ENCODE peak calls at places on chromosome 1, in seven cellular contexts. J, O, G, C, V, F and Y are unnamed samples.

GRCh38 chr1:166947398-166948043 is 27.8 kb downstream of the ILDR2 start:
- DNase-seq in J (peak; percentile 69), O (peak; percentile 93), G (peak; percentile 24), C (peak; percentile 15), V (peak; percentile 33), F (no peak), Y (peak; percentile 57)

GRCh38 chr1:79819140-79819539 is 812.6 kb upstream of the ADGRL4 start:
- DNase-seq in J (no peak), O (no peak), G (no peak), C (no peak), V (no peak), F (no peak), Y (no peak)

GRCh38 chr1:3459051-3459908 is 4.8 kb downstream of the ARHGEF16 start:
- DNase-seq in J (no peak), O (no peak), G (no peak), C (no peak), V (no peak), F (no peak), Y (no peak)

GRCh38 chr1:198245379-198245778 is 88.6 kb downstream of the NEK7 start:
- DNase-seq in J (peak; percentile 21), O (no peak), G (no peak), C (no peak), V (no peak), F (no peak), Y (no peak)

GRCh38 chr1:235783148-235783776 is 83.4 kb downstream of the LYST start:
- DNase-seq in J (peak; percentile 73), O (peak; percentile 36), G (peak; percentile 52), C (no peak), V (peak; percentile 21), F (peak; percentile 52), Y (peak; percentile 53)

GRCh38 chr1:54518489-54518888 is 29.5 kb upstream of the ACOT11 start:
- DNase-seq in J (no peak), O (no peak), G (no peak), C (no peak), V (no peak), F (no peak), Y (no peak)

GRCh38 chr1:25174730-25175612 is 57.3 kb downstream of the SYF2 start:
- DNase-seq in J (no peak), O (no peak), G (no peak), C (no peak), V (no peak), F (no peak), Y (no peak)

GRCh38 chr1:186819140-186819539 is 9.6 kb upstream of the PLA2G4A start:
- DNase-seq in J (peak; percentile 65), O (no peak), G (peak; percentile 30), C (no peak), V (no peak), F (no peak), Y (no peak)

GRCh38 chr1:8666394-8667167 is 150.9 kb downstream of the RERE start:
- DNase-seq in J (no peak), O (no peak), G (peak; percentile 93), C (no peak), V (no peak), F (peak; percentile 61), Y (no peak)

GRCh38 chr1:18339161-18339560 is 141.6 kb upstream of the KLHDC7A start:
- DNase-seq in J (no peak), O (no peak), G (no peak), C (no peak), V (no peak), F (peak; percentile 43), Y (no peak)

GRCh38 chr1:161196521-161197451 is 2.1 kb downstream of the ADAMTS4 start:
- DNase-seq in J (peak; percentile 95), O (peak; percentile 71), G (peak; percentile 39), C (no peak), V (no peak), F (no peak), Y (peak; percentile 73)

GRCh38 chr1:18458133-18458750 is 22.5 kb upstream of the KLHDC7A start:
- DNase-seq in J (no peak), O (no peak), G (no peak), C (no peak), V (no peak), F (no peak), Y (no peak)

GRCh38 chr1:203273869-203274602 is 31.3 kb upstream of the BTG2 start:
- DNase-seq in J (no peak), O (peak; percentile 32), G (no peak), C (no peak), V (no peak), F (no peak), Y (peak; percentile 19)

GRCh38 chr1:244011251-244011650 is 39.8 kb upstream of the ZBTB18 start:
- DNase-seq in J (peak; percentile 11), O (no peak), G (peak; percentile 77), C (no peak), V (no peak), F (no peak), Y (no peak)

GRCh38 chr1:104353580-104353979 is 603.9 kb downstream of the AMY1C start:
- DNase-seq in J (no peak), O (no peak), G (no peak), C (no peak), V (no peak), F (no peak), Y (no peak)

GRCh38 chr1:92882817-92883216 is 51.0 kb downstream of the RPL5 start:
- DNase-seq in J (peak; percentile 10), O (no peak), G (no peak), C (no peak), V (peak; percentile 11), F (no peak), Y (no peak)

GRCh38 chr1:29324771-29325351 is 88.5 kb downstream of the PTPRU start:
- DNase-seq in J (no peak), O (peak; percentile 99), G (no peak), C (peak; percentile 96), V (no peak), F (no peak), Y (peak; percentile 44)

GRCh38 chr1:26276432-26276838 is 3.5 kb upstream of the SH3BGRL3 start:
- DNase-seq in J (no peak), O (no peak), G (no peak), C (no peak), V (no peak), F (no peak), Y (no peak)

GRCh38 chr1:240424740-240425464 is 187.1 kb downstream of the GREM2 start:
- DNase-seq in J (no peak), O (no peak), G (no peak), C (no peak), V (no peak), F (no peak), Y (no peak)

GRCh38 chr1:3914331-3914851 is 14.3 kb upstream of the C1orf174 start:
- DNase-seq in J (no peak), O (no peak), G (no peak), C (no peak), V (no peak), F (no peak), Y (no peak)

GRCh38 chr1:111948209-111949131 is 41.0 kb downstream of the KCND3 start:
- DNase-seq in J (peak; percentile 66), O (peak; percentile 55), G (no peak), C (no peak), V (peak; percentile 85), F (no peak), Y (peak; percentile 16)

DNA sequence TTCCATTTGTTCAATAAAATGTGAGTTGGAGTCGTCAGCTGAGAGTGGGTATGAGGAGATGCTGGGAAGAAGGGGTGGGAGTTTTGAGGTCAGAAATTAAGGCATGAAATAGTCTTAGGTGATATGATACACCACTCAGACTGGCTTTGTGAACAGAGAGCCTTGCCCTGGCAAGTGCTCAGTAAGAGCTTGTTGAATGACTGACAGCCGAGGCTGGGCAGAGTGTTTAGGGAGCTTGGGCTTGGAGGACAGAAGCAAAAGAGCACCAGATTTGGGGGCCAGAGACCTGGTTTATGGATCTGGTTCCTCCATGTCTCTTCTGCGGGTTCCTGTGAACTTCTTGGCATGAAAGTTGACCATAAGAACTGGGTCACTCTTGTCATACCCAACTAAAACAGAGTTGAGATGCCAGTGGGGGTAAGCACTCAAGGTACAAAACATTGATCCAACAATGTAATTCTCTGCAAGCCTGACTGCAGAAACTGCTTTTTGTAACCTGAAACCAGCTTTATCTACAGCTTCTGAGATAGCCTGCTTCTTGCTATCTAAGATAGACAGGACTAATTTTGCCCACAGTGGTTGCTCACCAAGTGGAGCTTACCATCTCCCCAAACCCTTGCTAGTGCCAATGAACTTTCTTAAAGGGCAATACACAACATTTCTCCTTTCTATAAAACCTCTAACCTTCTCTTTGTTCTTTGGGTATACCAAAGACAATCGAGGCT is 126.4 kb downstream of the TENT5C start:
- DNase-seq in J (no peak), O (no peak), G (no peak), C (no peak), V (no peak), F (no peak), Y (no peak)
- TF ChIP-seq EZH2 in J (no peak), O (no peak), G (no peak), C (no peak), V (no peak), F (no peak), Y (no peak)

DNA sequence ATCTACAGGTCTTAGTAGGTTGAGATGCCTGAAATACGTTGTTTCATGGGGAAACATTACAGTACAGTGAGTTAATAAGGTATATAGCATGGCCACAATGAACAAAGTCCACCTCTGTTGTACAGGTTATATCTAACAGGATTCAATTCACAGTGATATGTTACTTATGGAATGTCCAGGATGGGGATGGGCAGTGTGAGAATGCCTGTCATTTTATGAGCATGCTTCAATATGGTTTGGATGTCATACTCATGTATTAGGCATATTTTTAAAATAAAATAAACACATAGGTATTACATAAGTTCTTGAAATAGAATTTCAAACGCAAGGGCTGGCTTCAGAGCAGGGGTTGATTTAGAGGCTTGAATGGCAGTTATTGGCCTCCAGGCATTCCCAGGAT is 6.1 kb upstream of the PHLDA3 start:
- DNase-seq in J (no peak), O (no peak), G (no peak), C (no peak), V (peak; percentile 89), F (peak; percentile 77), Y (no peak)
- H3K4me2 ChIP-seq in J (no peak overlapping the region), O (no peak overlapping the region), G (no peak overlapping the region), C (no peak overlapping the region), V (peak overlapping the region; percentile 84), F (no peak overlapping the region), Y (no peak overlapping the region)

DNA sequence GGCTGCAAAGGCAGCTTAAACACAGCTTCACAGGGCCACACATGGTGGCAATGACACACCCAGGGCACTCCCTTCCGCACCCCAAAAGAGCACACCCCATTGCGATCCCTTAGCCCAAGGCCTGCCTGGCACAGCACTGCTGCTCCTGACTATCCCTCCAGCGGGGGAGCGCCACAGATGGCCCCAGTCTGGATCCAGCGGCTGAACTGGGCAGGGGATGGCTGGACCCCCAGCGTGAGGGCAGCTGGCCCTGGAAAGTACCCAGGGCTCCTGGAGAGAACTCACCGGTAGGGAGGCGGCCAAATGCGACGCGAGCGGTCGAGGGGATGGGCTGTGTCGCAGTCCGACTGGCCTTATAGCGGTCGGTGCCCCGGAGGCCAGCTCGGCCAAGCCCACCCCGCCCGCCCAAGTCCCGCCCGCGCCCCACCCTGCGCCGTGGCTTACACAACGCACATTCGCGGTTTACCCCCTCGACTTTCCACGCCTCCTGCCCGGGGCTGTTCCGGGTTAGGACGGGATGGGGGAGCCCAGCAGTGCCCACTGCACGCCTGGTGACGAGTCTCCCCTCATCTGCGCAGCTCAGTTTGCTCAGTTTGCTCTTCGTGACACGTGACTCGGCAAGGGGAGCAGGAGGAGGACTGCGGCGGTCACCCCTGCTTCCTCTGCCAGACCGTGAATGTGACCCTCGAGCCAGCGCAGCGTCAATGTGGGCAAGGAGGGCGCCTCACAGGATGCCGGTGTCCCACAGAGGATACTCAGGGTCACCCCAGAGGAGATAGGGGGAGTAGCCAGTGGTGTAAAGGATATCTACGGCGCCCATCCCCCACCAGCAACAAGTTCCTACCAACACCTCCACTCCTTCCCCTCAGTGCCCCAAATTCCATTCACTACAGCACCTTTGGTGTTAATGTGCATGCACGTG is at the start of gene S100A6:
- DNase-seq in J (peak; percentile 96), O (no peak), G (peak; percentile 76), C (no peak), V (peak; percentile 73), F (peak; percentile 92), Y (peak; percentile 84)
- TF ChIP-seq EZH2 in J (no peak), O (no peak), G (no peak), C (no peak), V (no peak), F (no peak), Y (no peak)

GRCh38 chr1:36257375-36257767 is 33.1 kb downstream of the THRAP3 start:
- DNase-seq in J (peak; percentile 31), O (no peak), G (no peak), C (peak; percentile 47), V (peak; percentile 16), F (peak; percentile 85), Y (no peak)
- H3K4me2 ChIP-seq in J (no peak overlapping the region), O (no peak overlapping the region), G (no peak overlapping the region), C (no peak overlapping the region), V (no peak overlapping the region), F (peak overlapping the region; percentile 81), Y (no peak overlapping the region)